ENCODE peak calls at places on chromosomes 1 and 21, in nine cellular contexts. One of them, this sample, is unnamed.

GRCh38 chr1:24190970-24191570 is 4.0 kb upstream of the IFNLR1 start:
- DNase-seq in cardiac muscle cell: no peak
- DNase-seq in astrocyte: no peak
- DNase-seq in IMR-90: no peak
- DNase-seq in psoas muscle: no peak
- DNase-seq in RWPE1: no peak
- DNase-seq in nephron progenitor cell: no peak
- DNase-seq in stomach: no peak
- DNase-seq in heart right ventricle: no peak
- DNase-seq in this sample: no peak

GRCh38 chr1:226964068-226964425 is 24.0 kb downstream of the COQ8A start:
- DNase-seq in RWPE1: no peak
- DNase-seq in cardiac muscle cell: no peak
- DNase-seq in IMR-90: no peak
- DNase-seq in psoas muscle: no peak
- DNase-seq in stomach: no peak
- DNase-seq in heart right ventricle: no peak
- DNase-seq in astrocyte: no peak
- DNase-seq in nephron progenitor cell: no peak
- DNase-seq in this sample: no peak

GRCh38 chr21:25790122-25790951 is 55.6 kb downstream of the GABPA start:
- DNase-seq in RWPE1: peak; percentile 40
- DNase-seq in nephron progenitor cell: no peak
- DNase-seq in cardiac muscle cell: peak; percentile 65
- DNase-seq in psoas muscle: no peak
- DNase-seq in IMR-90: peak; percentile 41
- DNase-seq in astrocyte: peak; percentile 16
- DNase-seq in stomach: no peak
- DNase-seq in heart right ventricle: no peak
- DNase-seq in this sample: no peak

GRCh38 chr1:231091853-231092301 is 51.8 kb upstream of the FAM89A start:
- DNase-seq in astrocyte: no peak
- DNase-seq in stomach: peak; percentile 46
- DNase-seq in psoas muscle: no peak
- DNase-seq in IMR-90: peak; percentile 1
- DNase-seq in cardiac muscle cell: peak; percentile 54
- DNase-seq in heart right ventricle: no peak
- DNase-seq in RWPE1: no peak
- DNase-seq in nephron progenitor cell: peak; percentile 42
- DNase-seq in this sample: no peak

GRCh38 chr1:55869050-55869449 is 653.9 kb upstream of the USP24 start:
- DNase-seq in IMR-90: no peak
- DNase-seq in cardiac muscle cell: peak; percentile 19
- DNase-seq in psoas muscle: peak; percentile 28
- DNase-seq in stomach: no peak
- DNase-seq in nephron progenitor cell: no peak
- DNase-seq in RWPE1: no peak
- DNase-seq in astrocyte: peak; percentile 23
- DNase-seq in heart right ventricle: peak; percentile 54
- DNase-seq in this sample: no peak

GRCh38 chr21:37149411-37149810 is 76.4 kb downstream of the TTC3 start:
- DNase-seq in astrocyte: peak; percentile 45
- DNase-seq in psoas muscle: no peak
- DNase-seq in IMR-90: peak; percentile 91
- DNase-seq in stomach: no peak
- DNase-seq in RWPE1: no peak
- DNase-seq in heart right ventricle: no peak
- DNase-seq in nephron progenitor cell: no peak
- DNase-seq in cardiac muscle cell: peak; percentile 83
- DNase-seq in this sample: no peak

GRCh38 chr1:100530901-100531487 is 6.9 kb upstream of the GPR88 start:
- DNase-seq in astrocyte: peak; percentile 79
- DNase-seq in IMR-90: peak; percentile 83
- DNase-seq in RWPE1: no peak
- DNase-seq in psoas muscle: peak; percentile 25
- DNase-seq in heart right ventricle: peak; percentile 50
- DNase-seq in nephron progenitor cell: no peak
- DNase-seq in cardiac muscle cell: peak; percentile 96
- DNase-seq in stomach: peak; percentile 25
- DNase-seq in this sample: no peak

GRCh38 chr1:161013591-161014513 is 7.1 kb downstream of the F11R start:
- DNase-seq in psoas muscle: peak; percentile 71
- DNase-seq in IMR-90: peak; percentile 85
- DNase-seq in astrocyte: peak; percentile 46
- DNase-seq in cardiac muscle cell: peak; percentile 98
- DNase-seq in RWPE1: peak; percentile 90
- DNase-seq in nephron progenitor cell: no peak
- DNase-seq in stomach: peak; percentile 89
- DNase-seq in heart right ventricle: peak; percentile 90
- DNase-seq in this sample: no peak

GRCh38 chr1:29323636-29324035 is 87.3 kb downstream of the PTPRU start:
- DNase-seq in IMR-90: no peak
- DNase-seq in astrocyte: no peak
- DNase-seq in psoas muscle: no peak
- DNase-seq in cardiac muscle cell: no peak
- DNase-seq in RWPE1: no peak
- DNase-seq in stomach: no peak
- DNase-seq in heart right ventricle: no peak
- DNase-seq in nephron progenitor cell: no peak
- DNase-seq in this sample: no peak

GRCh38 chr1:236301080-236301957 is 19.6 kb upstream of the ERO1B start:
- DNase-seq in astrocyte: no peak
- DNase-seq in nephron progenitor cell: no peak
- DNase-seq in cardiac muscle cell: no peak
- DNase-seq in psoas muscle: no peak
- DNase-seq in stomach: no peak
- DNase-seq in IMR-90: no peak
- DNase-seq in heart right ventricle: no peak
- DNase-seq in RWPE1: no peak
- DNase-seq in this sample: no peak

GRCh38 chr21:39720126-39720778 is 24.7 kb upstream of the IGSF5 start:
- DNase-seq in psoas muscle: no peak
- DNase-seq in heart right ventricle: no peak
- DNase-seq in nephron progenitor cell: no peak
- DNase-seq in stomach: no peak
- DNase-seq in RWPE1: no peak
- DNase-seq in astrocyte: no peak
- DNase-seq in cardiac muscle cell: no peak
- DNase-seq in IMR-90: no peak
- DNase-seq in this sample: no peak

GRCh38 chr1:14137411-14138134 is 437.6 kb downstream of the PRDM2 start:
- DNase-seq in nephron progenitor cell: no peak
- DNase-seq in heart right ventricle: no peak
- DNase-seq in RWPE1: peak; percentile 88
- DNase-seq in astrocyte: no peak
- DNase-seq in stomach: no peak
- DNase-seq in IMR-90: no peak
- DNase-seq in cardiac muscle cell: no peak
- DNase-seq in psoas muscle: no peak
- DNase-seq in this sample: no peak

GRCh38 chr1:116356673-116357072 is 16.4 kb upstream of the ATP1A1 start:
- DNase-seq in heart right ventricle: no peak
- DNase-seq in cardiac muscle cell: peak; percentile 69
- DNase-seq in stomach: no peak
- DNase-seq in IMR-90: peak; percentile 71
- DNase-seq in RWPE1: no peak
- DNase-seq in psoas muscle: no peak
- DNase-seq in nephron progenitor cell: no peak
- DNase-seq in astrocyte: no peak
- DNase-seq in this sample: no peak

GRCh38 chr1:43608789-43609188 is 41.2 kb upstream of the KDM4A start:
- DNase-seq in nephron progenitor cell: no peak
- DNase-seq in psoas muscle: no peak
- DNase-seq in heart right ventricle: no peak
- DNase-seq in astrocyte: no peak
- DNase-seq in IMR-90: no peak
- DNase-seq in cardiac muscle cell: no peak
- DNase-seq in RWPE1: no peak
- DNase-seq in stomach: no peak
- DNase-seq in this sample: no peak

GRCh38 chr21:27693376-27693775 is 726.5 kb upstream of the ADAMTS5 start:
- DNase-seq in psoas muscle: no peak
- DNase-seq in stomach: no peak
- DNase-seq in astrocyte: peak; percentile 16
- DNase-seq in IMR-90: peak; percentile 73
- DNase-seq in nephron progenitor cell: no peak
- DNase-seq in heart right ventricle: no peak
- DNase-seq in RWPE1: peak; percentile 74
- DNase-seq in cardiac muscle cell: peak; percentile 49
- DNase-seq in this sample: no peak

GRCh38 chr1:160862151-160863061 is at the start of gene CD244:
- DNase-seq in cardiac muscle cell: peak; percentile 73
- DNase-seq in stomach: peak; percentile 38
- DNase-seq in psoas muscle: peak; percentile 20
- DNase-seq in heart right ventricle: no peak
- DNase-seq in RWPE1: no peak
- DNase-seq in astrocyte: no peak
- DNase-seq in nephron progenitor cell: no peak
- DNase-seq in IMR-90: no peak
- DNase-seq in this sample: no peak

GRCh38 chr1:159554681-159555080 is 18.9 kb upstream of the OR10J5 start:
- DNase-seq in psoas muscle: no peak
- DNase-seq in stomach: no peak
- DNase-seq in IMR-90: no peak
- DNase-seq in astrocyte: no peak
- DNase-seq in nephron progenitor cell: no peak
- DNase-seq in cardiac muscle cell: peak; percentile 18
- DNase-seq in RWPE1: no peak
- DNase-seq in heart right ventricle: no peak
- DNase-seq in this sample: no peak

GRCh38 chr21:21688877-21689276 is 690.7 kb downstream of the NCAM2 start:
- DNase-seq in astrocyte: peak; percentile 18
- DNase-seq in IMR-90: peak; percentile 37
- DNase-seq in cardiac muscle cell: peak; percentile 62
- DNase-seq in stomach: no peak
- DNase-seq in RWPE1: no peak
- DNase-seq in psoas muscle: no peak
- DNase-seq in heart right ventricle: peak; percentile 4
- DNase-seq in nephron progenitor cell: peak; percentile 21
- DNase-seq in this sample: no peak
- TF ChIP-seq CTCF in astrocyte: peak; percentile 52
- TF ChIP-seq CTCF in IMR-90: peak; percentile 61
- TF ChIP-seq CTCF in cardiac muscle cell: peak; percentile 59
- TF ChIP-seq CTCF in stomach: no peak
- TF ChIP-seq CTCF in RWPE1: no peak
- TF ChIP-seq CTCF in psoas muscle: peak; percentile 4
- TF ChIP-seq CTCF in heart right ventricle: peak; percentile 43
- TF ChIP-seq CTCF in nephron progenitor cell: peak; percentile 34
- TF ChIP-seq CTCF in this sample: no peak

GRCh38 chr1:3775498-3776230 is 3.1 kb downstream of the SMIM1 start:
- DNase-seq in astrocyte: peak; percentile 51
- DNase-seq in RWPE1: peak; percentile 51
- DNase-seq in nephron progenitor cell: peak; percentile 79
- DNase-seq in IMR-90: peak; percentile 59
- DNase-seq in cardiac muscle cell: peak; percentile 84
- DNase-seq in heart right ventricle: peak; percentile 46
- DNase-seq in psoas muscle: peak; percentile 45
- DNase-seq in stomach: peak; percentile 55
- DNase-seq in this sample: no peak
- TF ChIP-seq CTCF in astrocyte: peak; percentile 7
- TF ChIP-seq CTCF in RWPE1: peak; percentile 50
- TF ChIP-seq CTCF in nephron progenitor cell: peak; percentile 35
- TF ChIP-seq CTCF in IMR-90: peak; percentile 9
- TF ChIP-seq CTCF in cardiac muscle cell: peak; percentile 31
- TF ChIP-seq CTCF in heart right ventricle: no peak
- TF ChIP-seq CTCF in psoas muscle: peak; percentile 21
- TF ChIP-seq CTCF in stomach: no peak
- TF ChIP-seq CTCF in this sample: no peak

DNA sequence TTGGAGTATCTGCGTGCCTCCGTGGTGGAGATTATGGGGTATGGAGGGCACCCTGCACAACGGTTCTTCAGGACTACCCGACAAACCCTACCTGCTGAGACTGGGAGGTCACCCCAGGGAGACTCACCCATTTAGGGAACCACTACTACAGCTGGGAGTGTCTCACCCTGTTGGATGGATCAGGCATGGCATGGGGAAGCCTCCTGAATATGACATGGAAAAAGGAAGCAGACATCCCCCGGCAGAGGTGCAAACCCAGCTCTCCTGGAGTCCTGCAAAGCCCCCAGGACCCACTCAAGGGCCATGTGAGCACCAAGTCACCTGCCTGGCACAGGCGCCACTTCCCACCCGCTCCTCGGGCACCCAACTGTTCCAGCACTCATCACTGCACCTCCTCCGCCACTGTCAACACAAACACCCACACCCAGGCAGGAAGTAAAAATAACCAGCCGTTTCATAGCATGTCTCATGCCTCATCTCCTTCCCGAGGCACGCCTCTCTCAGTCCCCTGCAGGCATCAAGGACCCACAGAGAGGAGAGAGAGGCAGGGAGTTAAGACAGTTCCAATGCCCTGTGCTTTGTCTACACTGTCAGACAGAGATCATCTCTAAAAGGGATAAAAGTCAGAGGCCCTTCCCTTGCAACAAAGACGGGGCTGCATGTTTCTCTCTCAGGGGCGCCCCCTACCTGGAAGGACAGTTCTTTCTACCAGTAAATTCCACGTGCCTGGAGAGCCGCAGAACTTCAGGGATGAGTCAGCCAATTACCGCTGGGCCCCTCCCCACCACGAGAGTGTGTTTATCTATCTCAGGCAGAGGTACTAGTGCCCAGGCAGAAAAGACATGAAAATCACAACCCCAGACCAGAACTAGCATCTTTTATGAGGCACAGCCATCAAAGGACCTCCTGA is 150.1 kb upstream of the SOD1 start:
- DNase-seq in stomach: no peak
- DNase-seq in psoas muscle: no peak
- DNase-seq in heart right ventricle: no peak
- DNase-seq in RWPE1: peak; percentile 81
- DNase-seq in astrocyte: peak; percentile 27
- DNase-seq in IMR-90: no peak
- DNase-seq in nephron progenitor cell: peak; percentile 15
- DNase-seq in cardiac muscle cell: peak; percentile 44
- DNase-seq in this sample: no peak
- TF ChIP-seq CTCF in stomach: no peak
- TF ChIP-seq CTCF in psoas muscle: no peak
- TF ChIP-seq CTCF in heart right ventricle: no peak
- TF ChIP-seq CTCF in RWPE1: no peak
- TF ChIP-seq CTCF in astrocyte: peak; percentile 21
- TF ChIP-seq CTCF in IMR-90: no peak
- TF ChIP-seq CTCF in nephron progenitor cell: no peak
- TF ChIP-seq CTCF in cardiac muscle cell: peak; percentile 33
- TF ChIP-seq CTCF in this sample: no peak

DNA sequence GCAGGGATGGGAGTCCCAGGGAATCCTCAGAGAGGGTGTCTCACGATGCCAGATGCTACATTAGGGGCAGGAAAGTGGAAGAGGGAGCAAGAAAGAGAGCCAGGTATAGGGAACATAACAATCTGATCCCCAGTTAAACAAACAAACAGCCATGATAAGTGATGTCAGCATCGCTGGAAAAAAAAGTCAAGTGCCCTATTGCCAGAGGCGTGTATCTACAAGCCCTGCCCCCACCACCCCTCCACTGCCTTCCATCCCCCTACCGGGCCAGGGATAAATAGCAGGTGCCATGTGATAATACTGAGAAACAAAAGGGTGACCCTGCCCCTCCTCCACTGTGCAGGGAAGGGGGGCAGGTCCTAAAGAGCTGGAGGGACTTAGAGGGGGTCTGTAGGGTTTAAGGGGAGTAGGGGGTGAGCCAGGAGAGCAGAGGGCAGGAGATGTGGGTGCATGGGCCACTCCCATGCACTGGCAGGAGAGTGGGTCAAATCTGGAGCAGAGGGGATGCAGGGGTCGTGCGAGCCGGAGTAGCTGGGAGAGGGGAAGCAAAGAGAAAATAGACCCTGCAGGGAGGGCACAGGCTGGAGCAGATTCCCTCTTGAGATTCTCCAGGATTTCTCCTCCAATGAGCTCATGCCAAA is 3.4 kb downstream of the SLC26A9 start:
- DNase-seq in nephron progenitor cell: peak; percentile 33
- DNase-seq in cardiac muscle cell: no peak
- DNase-seq in heart right ventricle: no peak
- DNase-seq in astrocyte: no peak
- DNase-seq in stomach: peak; percentile 68
- DNase-seq in psoas muscle: no peak
- DNase-seq in IMR-90: no peak
- DNase-seq in RWPE1: peak; percentile 84
- DNase-seq in this sample: no peak
- TF ChIP-seq CTCF in nephron progenitor cell: peak; percentile 28
- TF ChIP-seq CTCF in cardiac muscle cell: peak; percentile 9
- TF ChIP-seq CTCF in heart right ventricle: no peak
- TF ChIP-seq CTCF in astrocyte: no peak
- TF ChIP-seq CTCF in stomach: no peak
- TF ChIP-seq CTCF in psoas muscle: no peak
- TF ChIP-seq CTCF in IMR-90: no peak
- TF ChIP-seq CTCF in RWPE1: no peak
- TF ChIP-seq CTCF in this sample: peak; percentile 19